ENCODE peak calls at places on chromosomes 12 and 14, in five cellular contexts. One of them, this sample, is unnamed.

GRCh38 chr14:65222434-65222833 is 120.1 kb upstream of the MAX start:
- DNase-seq in H9: peak; percentile 66
- DNase-seq in mesenchymal stem cell: peak; percentile 55
- DNase-seq in neuronal stem cell: no peak
- DNase-seq in H1: peak; percentile 41
- DNase-seq in this sample: peak; percentile 34

GRCh38 chr12:46908236-46908935 is 82.6 kb upstream of the SLC38A4 start:
- DNase-seq in H9: no peak
- DNase-seq in mesenchymal stem cell: peak; percentile 33
- DNase-seq in neuronal stem cell: no peak
- DNase-seq in H1: no peak
- DNase-seq in this sample: peak; percentile 18

GRCh38 chr14:35333347-35333730 is 41.2 kb downstream of the PSMA6 start:
- DNase-seq in H9: no peak
- DNase-seq in mesenchymal stem cell: no peak
- DNase-seq in neuronal stem cell: no peak
- DNase-seq in H1: no peak
- DNase-seq in this sample: peak; percentile 77

GRCh38 chr12:80068173-80068572 is 31.2 kb upstream of the OTOGL start:
- DNase-seq in H9: peak; percentile 88
- DNase-seq in mesenchymal stem cell: no peak
- DNase-seq in neuronal stem cell: no peak
- DNase-seq in H1: peak; percentile 34
- DNase-seq in this sample: no peak

GRCh38 chr12:20213851-20214250 is 154.5 kb upstream of the PDE3A start:
- DNase-seq in H9: no peak
- DNase-seq in mesenchymal stem cell: peak; percentile 7
- DNase-seq in neuronal stem cell: no peak
- DNase-seq in H1: no peak
- DNase-seq in this sample: no peak

GRCh38 chr14:81209187-81209836 is 11.4 kb downstream of the GTF2A1 start:
- DNase-seq in H9: no peak
- DNase-seq in mesenchymal stem cell: no peak
- DNase-seq in neuronal stem cell: no peak
- DNase-seq in H1: no peak
- DNase-seq in this sample: no peak

GRCh38 chr14:104106471-104106991 is 21.0 kb downstream of the ASPG start:
- DNase-seq in H9: peak; percentile 21
- DNase-seq in mesenchymal stem cell: no peak
- DNase-seq in neuronal stem cell: no peak
- DNase-seq in H1: no peak
- DNase-seq in this sample: no peak

GRCh38 chr14:92902726-92903125 is 20.2 kb upstream of the CHGA start:
- DNase-seq in H9: peak; percentile 57
- DNase-seq in mesenchymal stem cell: no peak
- DNase-seq in neuronal stem cell: no peak
- DNase-seq in H1: no peak
- DNase-seq in this sample: no peak

GRCh38 chr14:61179061-61179675 is 102.0 kb downstream of the TMEM30B start:
- DNase-seq in H9: no peak
- DNase-seq in mesenchymal stem cell: peak; percentile 50
- DNase-seq in neuronal stem cell: no peak
- DNase-seq in H1: no peak
- DNase-seq in this sample: no peak

GRCh38 chr14:100246809-100247428 is 8.0 kb downstream of the YY1 start:
- DNase-seq in H9: peak; percentile 34
- DNase-seq in mesenchymal stem cell: peak; percentile 71
- DNase-seq in neuronal stem cell: peak; percentile 43
- DNase-seq in H1: no peak
- DNase-seq in this sample: peak; percentile 81

GRCh38 chr14:101834387-101835165 is 73.1 kb downstream of the PPP2R5C start:
- DNase-seq in H9: no peak
- DNase-seq in mesenchymal stem cell: peak; percentile 73
- DNase-seq in neuronal stem cell: no peak
- DNase-seq in H1: no peak
- DNase-seq in this sample: no peak

GRCh38 chr14:31457665-31458659 is 656 bp upstream of the DTD2 start:
- DNase-seq in H9: no peak
- DNase-seq in mesenchymal stem cell: peak; percentile 35
- DNase-seq in neuronal stem cell: peak; percentile 1
- DNase-seq in H1: no peak
- DNase-seq in this sample: peak; percentile 52

GRCh38 chr14:91835920-91836843 is 31.2 kb downstream of the TC2N start:
- DNase-seq in H9: peak; percentile 89
- DNase-seq in mesenchymal stem cell: peak; percentile 4
- DNase-seq in neuronal stem cell: peak; percentile 64
- DNase-seq in H1: peak; percentile 62
- DNase-seq in this sample: peak; percentile 74

GRCh38 chr14:36973806-36974442 is 198.5 kb downstream of the SLC25A21 start:
- DNase-seq in H9: no peak
- DNase-seq in mesenchymal stem cell: peak; percentile 51
- DNase-seq in neuronal stem cell: no peak
- DNase-seq in H1: no peak
- DNase-seq in this sample: no peak

GRCh38 chr12:107844312-107844921 is 69.9 kb downstream of the ASCL4 start:
- DNase-seq in H9: peak; percentile 80
- DNase-seq in mesenchymal stem cell: no peak
- DNase-seq in neuronal stem cell: peak; percentile 33
- DNase-seq in H1: no peak
- DNase-seq in this sample: no peak

GRCh38 chr14:90969493-90970166 is 90.8 kb downstream of the RPS6KA5 start:
- DNase-seq in H9: no peak
- DNase-seq in mesenchymal stem cell: peak; percentile 4
- DNase-seq in neuronal stem cell: no peak
- DNase-seq in H1: no peak
- DNase-seq in this sample: no peak

GRCh38 chr14:88384653-88385205 is 728 bp upstream of the SPATA7 start:
- DNase-seq in H9: no peak
- DNase-seq in mesenchymal stem cell: peak; percentile 19
- DNase-seq in neuronal stem cell: no peak
- DNase-seq in H1: no peak
- DNase-seq in this sample: peak; percentile 83

GRCh38 chr14:101031721-101032120 is 128.2 kb upstream of the RTL1 start:
- DNase-seq in H9: no peak
- DNase-seq in mesenchymal stem cell: no peak
- DNase-seq in neuronal stem cell: no peak
- DNase-seq in H1: no peak
- DNase-seq in this sample: no peak

GRCh38 chr12:108447168-108447840 is 67.8 kb upstream of the FICD start:
- DNase-seq in H9: no peak
- DNase-seq in mesenchymal stem cell: peak; percentile 24
- DNase-seq in neuronal stem cell: no peak
- DNase-seq in H1: no peak
- DNase-seq in this sample: no peak

GRCh38 chr14:69270097-69270496 is 10.1 kb downstream of the GALNT16 start:
- DNase-seq in H9: no peak
- DNase-seq in mesenchymal stem cell: no peak
- DNase-seq in neuronal stem cell: no peak
- DNase-seq in H1: no peak
- DNase-seq in this sample: no peak

GRCh38 chr12:27180862-27181261 is 63.2 kb upstream of the STK38L start:
- DNase-seq in H9: no peak
- DNase-seq in mesenchymal stem cell: no peak
- DNase-seq in neuronal stem cell: no peak
- DNase-seq in H1: no peak
- DNase-seq in this sample: peak; percentile 7

GRCh38 chr14:50972734-50973133 is 28.5 kb upstream of the PYGL start:
- DNase-seq in H9: no peak
- DNase-seq in mesenchymal stem cell: no peak
- DNase-seq in neuronal stem cell: no peak
- DNase-seq in H1: no peak
- DNase-seq in this sample: no peak

GRCh38 chr12:30969606-30970395 is 43.3 kb downstream of the TSPAN11 start:
- DNase-seq in H9: no peak
- DNase-seq in mesenchymal stem cell: no peak
- DNase-seq in neuronal stem cell: no peak
- DNase-seq in H1: no peak
- DNase-seq in this sample: no peak

DNA sequence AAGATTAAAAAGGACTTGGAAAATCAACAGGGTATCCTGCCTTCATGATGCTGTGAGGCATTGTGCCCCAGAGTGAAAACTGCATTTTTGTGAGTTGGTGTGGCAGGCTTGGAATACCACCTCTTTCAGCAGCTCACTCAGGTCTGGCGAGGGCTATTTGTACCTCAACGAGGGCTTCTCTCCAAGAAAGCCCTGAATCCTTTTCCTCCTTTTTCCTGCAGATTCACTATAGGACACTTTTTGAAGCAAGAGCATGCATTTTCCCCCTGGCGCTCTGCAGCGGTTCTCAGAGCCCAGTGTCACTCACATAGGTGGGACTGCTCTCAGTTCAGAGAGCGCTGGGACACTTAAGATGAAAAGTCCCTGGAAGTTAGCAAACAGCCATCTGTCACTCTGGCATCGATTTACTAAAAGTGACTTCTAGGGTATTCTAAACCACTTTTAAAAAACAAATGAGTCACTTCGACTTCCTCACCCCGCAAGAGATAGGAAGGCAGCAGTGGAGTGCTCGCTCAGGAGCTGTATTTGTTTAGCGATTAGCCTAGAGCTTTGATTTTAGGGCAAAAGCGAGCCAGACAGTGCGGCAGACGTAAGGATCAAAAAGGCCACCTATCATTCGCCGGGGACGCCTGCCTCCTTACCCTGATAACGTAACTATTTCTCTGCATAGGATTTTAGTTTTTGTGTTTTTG is 782 bp upstream of the LGR5 start:
- DNase-seq in H9: peak; percentile 38
- DNase-seq in mesenchymal stem cell: peak; percentile 42
- DNase-seq in neuronal stem cell: no peak
- DNase-seq in H1: no peak
- DNase-seq in this sample: no peak
- H3K9ac ChIP-seq in H9: no peak overlapping the region
- H3K9ac ChIP-seq in mesenchymal stem cell: no peak overlapping the region
- H3K9ac ChIP-seq in neuronal stem cell: no peak overlapping the region
- H3K9ac ChIP-seq in H1: no peak overlapping the region
- H3K9ac ChIP-seq in this sample: no peak overlapping the region

GRCh38 chr12:123958462-123958861 is 14.2 kb downstream of the CCDC92 start:
- DNase-seq in H9: no peak
- DNase-seq in mesenchymal stem cell: peak; percentile 66
- DNase-seq in neuronal stem cell: no peak
- DNase-seq in H1: no peak
- DNase-seq in this sample: no peak
- H3K14ac ChIP-seq in H9: no peak overlapping the region
- H3K14ac ChIP-seq in mesenchymal stem cell: no peak overlapping the region
- H3K14ac ChIP-seq in neuronal stem cell: no peak overlapping the region
- H3K14ac ChIP-seq in H1: no peak overlapping the region
- H3K14ac ChIP-seq in this sample: no peak overlapping the region

GRCh38 chr12:111488798-111489197 is 83.1 kb downstream of the SH2B3 start:
- DNase-seq in H9: no peak
- DNase-seq in mesenchymal stem cell: no peak
- DNase-seq in neuronal stem cell: no peak
- DNase-seq in H1: no peak
- DNase-seq in this sample: no peak
- H2BK12ac ChIP-seq in H9: no peak overlapping the region
- H2BK12ac ChIP-seq in mesenchymal stem cell: no peak overlapping the region
- H2BK12ac ChIP-seq in neuronal stem cell: no peak overlapping the region
- H2BK12ac ChIP-seq in H1: no peak overlapping the region
- H2BK12ac ChIP-seq in this sample: no peak overlapping the region

DNA sequence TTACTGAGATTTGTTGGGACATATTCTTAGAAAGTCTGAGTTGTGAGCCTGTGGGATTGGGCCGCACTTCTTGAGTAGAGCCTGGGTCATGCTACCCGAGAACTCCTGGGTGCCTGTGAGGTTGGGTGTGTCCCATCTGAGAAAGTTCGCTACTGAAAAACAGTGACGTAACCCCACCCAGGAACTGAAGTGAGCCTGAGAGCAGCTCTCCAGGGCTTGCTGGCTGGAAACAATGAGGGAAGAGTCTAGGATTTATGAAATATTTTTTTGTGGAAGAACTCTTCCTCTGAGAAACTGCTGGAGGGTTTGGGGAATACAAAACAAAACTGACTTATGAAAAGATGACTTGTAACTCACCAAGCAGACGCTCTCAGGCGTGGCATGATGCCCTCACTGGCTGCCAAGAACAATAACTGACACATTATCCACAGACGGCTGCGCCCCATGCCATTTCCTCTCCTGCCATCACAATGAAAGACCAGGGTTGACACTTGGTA is 69.2 kb downstream of the RASSF3 start:
- DNase-seq in H9: no peak
- DNase-seq in mesenchymal stem cell: no peak
- DNase-seq in neuronal stem cell: no peak
- DNase-seq in H1: no peak
- DNase-seq in this sample: no peak
- H3K9ac ChIP-seq in H9: no peak overlapping the region
- H3K9ac ChIP-seq in mesenchymal stem cell: peak overlapping the region; percentile 75
- H3K9ac ChIP-seq in neuronal stem cell: no peak overlapping the region
- H3K9ac ChIP-seq in H1: no peak overlapping the region
- H3K9ac ChIP-seq in this sample: no peak overlapping the region

DNA sequence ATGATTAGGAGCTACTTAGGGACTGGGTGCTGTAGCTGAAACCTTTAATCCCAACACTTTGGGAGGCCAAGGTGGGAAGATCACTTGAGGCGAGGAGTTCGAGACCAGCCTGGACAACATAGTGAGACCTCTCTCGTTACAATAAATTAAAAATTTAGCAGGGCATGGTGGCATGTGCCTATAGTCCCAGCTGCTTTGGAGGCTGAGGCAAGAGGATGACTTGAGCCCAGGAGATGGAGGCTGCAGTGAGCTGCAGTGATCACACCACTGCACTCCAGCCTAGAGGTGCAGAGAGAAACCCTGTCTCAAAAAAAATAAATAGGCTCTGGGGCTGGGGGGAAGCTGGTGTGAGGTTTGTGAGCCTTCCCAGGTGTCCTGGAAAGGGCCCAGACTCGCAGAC is 97.2 kb downstream of the FBXL14 start:
- DNase-seq in H9: peak; percentile 12
- DNase-seq in mesenchymal stem cell: no peak
- DNase-seq in neuronal stem cell: no peak
- DNase-seq in H1: no peak
- DNase-seq in this sample: no peak
- H3K14ac ChIP-seq in H9: no peak overlapping the region
- H3K14ac ChIP-seq in mesenchymal stem cell: no peak overlapping the region
- H3K14ac ChIP-seq in neuronal stem cell: no peak overlapping the region
- H3K14ac ChIP-seq in H1: no peak overlapping the region
- H3K14ac ChIP-seq in this sample: no peak overlapping the region

DNA sequence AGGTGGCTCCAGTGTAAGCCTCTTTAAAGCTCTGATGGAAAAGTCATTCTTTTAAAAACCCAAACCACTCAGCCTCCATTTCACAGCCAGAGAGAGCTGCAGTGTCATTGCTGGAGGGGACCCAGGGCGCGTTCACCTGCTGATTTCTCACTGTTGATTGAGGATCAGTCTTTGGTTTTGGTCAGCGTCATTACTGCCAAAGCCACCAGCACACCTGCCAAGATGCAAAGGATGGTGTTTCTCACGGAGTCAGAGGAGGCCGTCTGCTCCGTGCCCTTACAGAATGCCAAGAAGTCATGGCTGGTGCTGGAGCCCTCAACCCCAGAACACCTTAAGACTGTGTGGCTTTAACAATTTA is 32.8 kb upstream of the BATF start:
- DNase-seq in H9: no peak
- DNase-seq in mesenchymal stem cell: no peak
- DNase-seq in neuronal stem cell: no peak
- DNase-seq in H1: no peak
- DNase-seq in this sample: no peak
- H2BK12ac ChIP-seq in H9: no peak overlapping the region
- H2BK12ac ChIP-seq in mesenchymal stem cell: peak overlapping the region; percentile 24
- H2BK12ac ChIP-seq in neuronal stem cell: no peak overlapping the region
- H2BK12ac ChIP-seq in H1: no peak overlapping the region
- H2BK12ac ChIP-seq in this sample: no peak overlapping the region

GRCh38 chr14:75273272-75274044 is 5.2 kb upstream of the FOS start:
- DNase-seq in H9: no peak
- DNase-seq in mesenchymal stem cell: peak; percentile 97
- DNase-seq in neuronal stem cell: no peak
- DNase-seq in H1: no peak
- DNase-seq in this sample: peak; percentile 92
- H3K9ac ChIP-seq in H9: no peak overlapping the region
- H3K9ac ChIP-seq in mesenchymal stem cell: peak overlapping the region; percentile 52
- H3K9ac ChIP-seq in neuronal stem cell: no peak overlapping the region
- H3K9ac ChIP-seq in H1: no peak overlapping the region
- H3K9ac ChIP-seq in this sample: no peak overlapping the region

GRCh38 chr12:77946541-77947021 is 115.9 kb downstream of the NAV3 start:
- DNase-seq in H9: no peak
- DNase-seq in mesenchymal stem cell: no peak
- DNase-seq in neuronal stem cell: no peak
- DNase-seq in H1: no peak
- DNase-seq in this sample: peak; percentile 85
- H3K14ac ChIP-seq in H9: no peak overlapping the region
- H3K14ac ChIP-seq in mesenchymal stem cell: no peak overlapping the region
- H3K14ac ChIP-seq in neuronal stem cell: no peak overlapping the region
- H3K14ac ChIP-seq in H1: no peak overlapping the region
- H3K14ac ChIP-seq in this sample: no peak overlapping the region